ENCODE peak calls at places on chromosomes 16 and 17, in eight cellular contexts. One of them, this sample, is unnamed.

GRCh38 chr16:67957622-67958021 is 10.8 kb downstream of the SLC12A4 start:
- DNase-seq in fibroblast of the conjunctiva: no peak
- DNase-seq in AG04449: no peak
- DNase-seq in retina: no peak
- DNase-seq in OCI-M1: no peak
- DNase-seq in AG09319: no peak
- DNase-seq in activated T-cell treated with anti-CD3 and anti-CD28 coated beads, Interleukin-2, amount 50 U/mL, for 72 hours: no peak
- DNase-seq in CD4-positive, alpha-beta T cell: no peak
- DNase-seq in this sample: no peak

GRCh38 chr17:61389670-61390478 is 9.8 kb upstream of the TBX2 start:
- DNase-seq in AG09319: no peak
- DNase-seq in fibroblast of the conjunctiva: no peak
- DNase-seq in AG04449: no peak
- DNase-seq in OCI-M1: peak
- DNase-seq in CD4-positive, alpha-beta T cell: no peak
- DNase-seq in retina: peak
- DNase-seq in activated T-cell treated with anti-CD3 and anti-CD28 coated beads, Interleukin-2, amount 50 U/mL, for 72 hours: peak
- DNase-seq in this sample: peak

GRCh38 chr17:51263001-51263400 is 2.7 kb downstream of the UTP18 start:
- DNase-seq in OCI-M1: no peak
- DNase-seq in AG04449: peak
- DNase-seq in CD4-positive, alpha-beta T cell: no peak
- DNase-seq in fibroblast of the conjunctiva: no peak
- DNase-seq in activated T-cell treated with anti-CD3 and anti-CD28 coated beads, Interleukin-2, amount 50 U/mL, for 72 hours: no peak
- DNase-seq in AG09319: no peak
- DNase-seq in retina: no peak
- DNase-seq in this sample: no peak

GRCh38 chr17:74524751-74525725 is 6.2 kb downstream of the CD300LB start:
- DNase-seq in AG09319: no peak
- DNase-seq in fibroblast of the conjunctiva: no peak
- DNase-seq in retina: no peak
- DNase-seq in OCI-M1: no peak
- DNase-seq in activated T-cell treated with anti-CD3 and anti-CD28 coated beads, Interleukin-2, amount 50 U/mL, for 72 hours: no peak
- DNase-seq in AG04449: no peak
- DNase-seq in CD4-positive, alpha-beta T cell: no peak
- DNase-seq in this sample: no peak

GRCh38 chr17:60916043-60916442 is 238.4 kb downstream of the BCAS3 start:
- DNase-seq in AG04449: no peak
- DNase-seq in retina: no peak
- DNase-seq in activated T-cell treated with anti-CD3 and anti-CD28 coated beads, Interleukin-2, amount 50 U/mL, for 72 hours: no peak
- DNase-seq in CD4-positive, alpha-beta T cell: no peak
- DNase-seq in AG09319: no peak
- DNase-seq in fibroblast of the conjunctiva: no peak
- DNase-seq in OCI-M1: no peak
- DNase-seq in this sample: no peak

GRCh38 chr16:89770367-89770766 is 46.1 kb downstream of the FANCA start:
- DNase-seq in fibroblast of the conjunctiva: no peak
- DNase-seq in AG09319: no peak
- DNase-seq in CD4-positive, alpha-beta T cell: no peak
- DNase-seq in AG04449: no peak
- DNase-seq in OCI-M1: no peak
- DNase-seq in activated T-cell treated with anti-CD3 and anti-CD28 coated beads, Interleukin-2, amount 50 U/mL, for 72 hours: no peak
- DNase-seq in retina: no peak
- DNase-seq in this sample: no peak

GRCh38 chr16:75218256-75219076 is at the start of gene CTRB1:
- DNase-seq in AG09319: no peak
- DNase-seq in AG04449: no peak
- DNase-seq in activated T-cell treated with anti-CD3 and anti-CD28 coated beads, Interleukin-2, amount 50 U/mL, for 72 hours: no peak
- DNase-seq in retina: no peak
- DNase-seq in fibroblast of the conjunctiva: no peak
- DNase-seq in CD4-positive, alpha-beta T cell: no peak
- DNase-seq in OCI-M1: no peak
- DNase-seq in this sample: peak

GRCh38 chr17:77863814-77864161 is 94.7 kb upstream of the TNRC6C start:
- DNase-seq in fibroblast of the conjunctiva: no peak
- DNase-seq in OCI-M1: peak
- DNase-seq in retina: peak
- DNase-seq in activated T-cell treated with anti-CD3 and anti-CD28 coated beads, Interleukin-2, amount 50 U/mL, for 72 hours: no peak
- DNase-seq in AG09319: no peak
- DNase-seq in AG04449: no peak
- DNase-seq in CD4-positive, alpha-beta T cell: no peak
- DNase-seq in this sample: peak

GRCh38 chr17:49565948-49566491 is 9.7 kb upstream of the NXPH3 start:
- DNase-seq in retina: no peak
- DNase-seq in AG09319: no peak
- DNase-seq in fibroblast of the conjunctiva: peak
- DNase-seq in OCI-M1: no peak
- DNase-seq in CD4-positive, alpha-beta T cell: no peak
- DNase-seq in AG04449: no peak
- DNase-seq in activated T-cell treated with anti-CD3 and anti-CD28 coated beads, Interleukin-2, amount 50 U/mL, for 72 hours: no peak
- DNase-seq in this sample: no peak

GRCh38 chr17:72456026-72456569 is 335.3 kb downstream of the SOX9 start:
- DNase-seq in activated T-cell treated with anti-CD3 and anti-CD28 coated beads, Interleukin-2, amount 50 U/mL, for 72 hours: no peak
- DNase-seq in fibroblast of the conjunctiva: no peak
- DNase-seq in AG09319: no peak
- DNase-seq in CD4-positive, alpha-beta T cell: no peak
- DNase-seq in retina: no peak
- DNase-seq in OCI-M1: no peak
- DNase-seq in AG04449: no peak
- DNase-seq in this sample: no peak

GRCh38 chr16:2926660-2927646 is 15.2 kb downstream of the FLYWCH1 start:
- DNase-seq in OCI-M1: peak
- DNase-seq in CD4-positive, alpha-beta T cell: peak
- DNase-seq in AG04449: no peak
- DNase-seq in AG09319: peak
- DNase-seq in fibroblast of the conjunctiva: peak
- DNase-seq in retina: peak
- DNase-seq in activated T-cell treated with anti-CD3 and anti-CD28 coated beads, Interleukin-2, amount 50 U/mL, for 72 hours: peak
- DNase-seq in this sample: peak

GRCh38 chr17:27466376-27466747 is 10.1 kb downstream of the KSR1 start:
- DNase-seq in AG04449: no peak
- DNase-seq in OCI-M1: no peak
- DNase-seq in CD4-positive, alpha-beta T cell: peak
- DNase-seq in fibroblast of the conjunctiva: no peak
- DNase-seq in AG09319: no peak
- DNase-seq in activated T-cell treated with anti-CD3 and anti-CD28 coated beads, Interleukin-2, amount 50 U/mL, for 72 hours: peak
- DNase-seq in retina: no peak
- DNase-seq in this sample: no peak

GRCh38 chr17:80114758-80115157 is 13.4 kb downstream of the GAA start:
- DNase-seq in retina: no peak
- DNase-seq in CD4-positive, alpha-beta T cell: no peak
- DNase-seq in AG04449: no peak
- DNase-seq in AG09319: no peak
- DNase-seq in activated T-cell treated with anti-CD3 and anti-CD28 coated beads, Interleukin-2, amount 50 U/mL, for 72 hours: no peak
- DNase-seq in fibroblast of the conjunctiva: no peak
- DNase-seq in OCI-M1: no peak
- DNase-seq in this sample: no peak

GRCh38 chr17:73286863-73287296 is 24.9 kb downstream of the CDC42EP4 start:
- DNase-seq in fibroblast of the conjunctiva: peak
- DNase-seq in CD4-positive, alpha-beta T cell: no peak
- DNase-seq in OCI-M1: no peak
- DNase-seq in activated T-cell treated with anti-CD3 and anti-CD28 coated beads, Interleukin-2, amount 50 U/mL, for 72 hours: no peak
- DNase-seq in AG09319: no peak
- DNase-seq in AG04449: no peak
- DNase-seq in retina: no peak
- DNase-seq in this sample: no peak

GRCh38 chr17:83080641-83081560 is 1.5 kb downstream of the METRNL start:
- DNase-seq in OCI-M1: peak
- DNase-seq in CD4-positive, alpha-beta T cell: peak
- DNase-seq in activated T-cell treated with anti-CD3 and anti-CD28 coated beads, Interleukin-2, amount 50 U/mL, for 72 hours: peak
- DNase-seq in AG04449: no peak
- DNase-seq in AG09319: no peak
- DNase-seq in fibroblast of the conjunctiva: no peak
- DNase-seq in retina: peak
- DNase-seq in this sample: peak

GRCh38 chr17:57726213-57726612 is 18.9 kb downstream of the CCDC182 start:
- DNase-seq in OCI-M1: no peak
- DNase-seq in CD4-positive, alpha-beta T cell: no peak
- DNase-seq in AG09319: no peak
- DNase-seq in retina: no peak
- DNase-seq in activated T-cell treated with anti-CD3 and anti-CD28 coated beads, Interleukin-2, amount 50 U/mL, for 72 hours: no peak
- DNase-seq in AG04449: no peak
- DNase-seq in fibroblast of the conjunctiva: no peak
- DNase-seq in this sample: no peak

GRCh38 chr16:63690961-63691360 is 1430.9 kb downstream of the CDH11 start:
- DNase-seq in retina: no peak
- DNase-seq in fibroblast of the conjunctiva: no peak
- DNase-seq in AG09319: no peak
- DNase-seq in AG04449: no peak
- DNase-seq in activated T-cell treated with anti-CD3 and anti-CD28 coated beads, Interleukin-2, amount 50 U/mL, for 72 hours: no peak
- DNase-seq in CD4-positive, alpha-beta T cell: no peak
- DNase-seq in OCI-M1: no peak
- DNase-seq in this sample: no peak

GRCh38 chr17:57866319-57866718 is 16.5 kb upstream of the MRPS23 start:
- DNase-seq in activated T-cell treated with anti-CD3 and anti-CD28 coated beads, Interleukin-2, amount 50 U/mL, for 72 hours: no peak
- DNase-seq in CD4-positive, alpha-beta T cell: no peak
- DNase-seq in AG09319: no peak
- DNase-seq in fibroblast of the conjunctiva: no peak
- DNase-seq in AG04449: no peak
- DNase-seq in retina: no peak
- DNase-seq in OCI-M1: no peak
- DNase-seq in this sample: no peak

GRCh38 chr17:42554250-42555121 is 1.8 kb downstream of the HSD17B1 start:
- DNase-seq in CD4-positive, alpha-beta T cell: peak
- DNase-seq in fibroblast of the conjunctiva: peak
- DNase-seq in AG04449: no peak
- DNase-seq in OCI-M1: peak
- DNase-seq in retina: peak
- DNase-seq in AG09319: no peak
- DNase-seq in activated T-cell treated with anti-CD3 and anti-CD28 coated beads, Interleukin-2, amount 50 U/mL, for 72 hours: peak
- DNase-seq in this sample: peak

GRCh38 chr16:82657239-82657638 is 30.5 kb downstream of the CDH13 start:
- DNase-seq in AG04449: no peak
- DNase-seq in AG09319: peak
- DNase-seq in fibroblast of the conjunctiva: peak
- DNase-seq in OCI-M1: no peak
- DNase-seq in CD4-positive, alpha-beta T cell: no peak
- DNase-seq in activated T-cell treated with anti-CD3 and anti-CD28 coated beads, Interleukin-2, amount 50 U/mL, for 72 hours: no peak
- DNase-seq in retina: no peak
- DNase-seq in this sample: no peak

GRCh38 chr17:61426482-61427304 is 25.5 kb upstream of the TBX4 start:
- DNase-seq in retina: no peak
- DNase-seq in fibroblast of the conjunctiva: no peak
- DNase-seq in activated T-cell treated with anti-CD3 and anti-CD28 coated beads, Interleukin-2, amount 50 U/mL, for 72 hours: no peak
- DNase-seq in AG04449: no peak
- DNase-seq in OCI-M1: no peak
- DNase-seq in AG09319: no peak
- DNase-seq in CD4-positive, alpha-beta T cell: no peak
- DNase-seq in this sample: no peak

GRCh38 chr16:4465977-4466779 is 8.2 kb downstream of the NMRAL1 start:
- DNase-seq in AG04449: no peak
- DNase-seq in CD4-positive, alpha-beta T cell: peak
- DNase-seq in AG09319: no peak
- DNase-seq in OCI-M1: no peak
- DNase-seq in fibroblast of the conjunctiva: no peak
- DNase-seq in retina: no peak
- DNase-seq in activated T-cell treated with anti-CD3 and anti-CD28 coated beads, Interleukin-2, amount 50 U/mL, for 72 hours: peak
- DNase-seq in this sample: no peak

GRCh38 chr16:72211085-72211484 is 39.1 kb upstream of the PMFBP1 start:
- DNase-seq in retina: no peak
- DNase-seq in OCI-M1: no peak
- DNase-seq in CD4-positive, alpha-beta T cell: no peak
- DNase-seq in AG09319: no peak
- DNase-seq in AG04449: no peak
- DNase-seq in activated T-cell treated with anti-CD3 and anti-CD28 coated beads, Interleukin-2, amount 50 U/mL, for 72 hours: no peak
- DNase-seq in fibroblast of the conjunctiva: no peak
- DNase-seq in this sample: no peak

GRCh38 chr17:78442648-78443128 is 64.2 kb downstream of the PGS1 start:
- DNase-seq in activated T-cell treated with anti-CD3 and anti-CD28 coated beads, Interleukin-2, amount 50 U/mL, for 72 hours: no peak
- DNase-seq in OCI-M1: no peak
- DNase-seq in AG04449: no peak
- DNase-seq in AG09319: no peak
- DNase-seq in retina: no peak
- DNase-seq in CD4-positive, alpha-beta T cell: no peak
- DNase-seq in fibroblast of the conjunctiva: no peak
- DNase-seq in this sample: no peak

GRCh38 chr16:7398536-7398935 is 65.9 kb downstream of the RBFOX1 start:
- DNase-seq in retina: no peak
- DNase-seq in AG04449: no peak
- DNase-seq in fibroblast of the conjunctiva: no peak
- DNase-seq in AG09319: no peak
- DNase-seq in activated T-cell treated with anti-CD3 and anti-CD28 coated beads, Interleukin-2, amount 50 U/mL, for 72 hours: no peak
- DNase-seq in OCI-M1: no peak
- DNase-seq in CD4-positive, alpha-beta T cell: no peak
- DNase-seq in this sample: no peak

GRCh38 chr16:22670044-22670536 is 143.9 kb upstream of the HS3ST2 start:
- DNase-seq in activated T-cell treated with anti-CD3 and anti-CD28 coated beads, Interleukin-2, amount 50 U/mL, for 72 hours: no peak
- DNase-seq in fibroblast of the conjunctiva: no peak
- DNase-seq in AG09319: no peak
- DNase-seq in CD4-positive, alpha-beta T cell: no peak
- DNase-seq in retina: no peak
- DNase-seq in OCI-M1: no peak
- DNase-seq in AG04449: no peak
- DNase-seq in this sample: no peak

GRCh38 chr17:73043686-73044581 is 48.6 kb downstream of the SLC39A11 start:
- DNase-seq in OCI-M1: no peak
- DNase-seq in activated T-cell treated with anti-CD3 and anti-CD28 coated beads, Interleukin-2, amount 50 U/mL, for 72 hours: no peak
- DNase-seq in fibroblast of the conjunctiva: peak
- DNase-seq in retina: no peak
- DNase-seq in CD4-positive, alpha-beta T cell: no peak
- DNase-seq in AG09319: peak
- DNase-seq in AG04449: peak
- DNase-seq in this sample: no peak

GRCh38 chr17:5413682-5414081 is 5.8 kb downstream of the NUP88 start:
- DNase-seq in CD4-positive, alpha-beta T cell: no peak
- DNase-seq in activated T-cell treated with anti-CD3 and anti-CD28 coated beads, Interleukin-2, amount 50 U/mL, for 72 hours: no peak
- DNase-seq in AG04449: peak
- DNase-seq in OCI-M1: peak
- DNase-seq in AG09319: peak
- DNase-seq in retina: no peak
- DNase-seq in fibroblast of the conjunctiva: peak
- DNase-seq in this sample: no peak

GRCh38 chr17:69637399-69638165 is 223.1 kb downstream of the MAP2K6 start:
- DNase-seq in retina: no peak
- DNase-seq in AG09319: peak
- DNase-seq in CD4-positive, alpha-beta T cell: no peak
- DNase-seq in activated T-cell treated with anti-CD3 and anti-CD28 coated beads, Interleukin-2, amount 50 U/mL, for 72 hours: no peak
- DNase-seq in fibroblast of the conjunctiva: no peak
- DNase-seq in AG04449: peak
- DNase-seq in OCI-M1: no peak
- DNase-seq in this sample: no peak

GRCh38 chr17:67585077-67585602 is 132.6 kb upstream of the NOL11 start:
- DNase-seq in activated T-cell treated with anti-CD3 and anti-CD28 coated beads, Interleukin-2, amount 50 U/mL, for 72 hours: no peak
- DNase-seq in retina: no peak
- DNase-seq in fibroblast of the conjunctiva: no peak
- DNase-seq in CD4-positive, alpha-beta T cell: no peak
- DNase-seq in AG09319: no peak
- DNase-seq in OCI-M1: no peak
- DNase-seq in AG04449: no peak
- DNase-seq in this sample: no peak

GRCh38 chr16:15502041-15502725 is 67.8 kb downstream of the BMERB1 start:
- DNase-seq in CD4-positive, alpha-beta T cell: no peak
- DNase-seq in AG09319: no peak
- DNase-seq in OCI-M1: peak
- DNase-seq in activated T-cell treated with anti-CD3 and anti-CD28 coated beads, Interleukin-2, amount 50 U/mL, for 72 hours: no peak
- DNase-seq in retina: peak
- DNase-seq in AG04449: peak
- DNase-seq in fibroblast of the conjunctiva: peak
- DNase-seq in this sample: no peak

GRCh38 chr17:73340093-73340596 is 28.3 kb upstream of the CDC42EP4 start:
- DNase-seq in fibroblast of the conjunctiva: peak
- DNase-seq in AG04449: peak
- DNase-seq in activated T-cell treated with anti-CD3 and anti-CD28 coated beads, Interleukin-2, amount 50 U/mL, for 72 hours: no peak
- DNase-seq in OCI-M1: peak
- DNase-seq in retina: no peak
- DNase-seq in AG09319: peak
- DNase-seq in CD4-positive, alpha-beta T cell: no peak
- DNase-seq in this sample: no peak

GRCh38 chr17:17710728-17711541 is 29.7 kb downstream of the RAI1 start:
- DNase-seq in CD4-positive, alpha-beta T cell: no peak
- DNase-seq in fibroblast of the conjunctiva: peak
- DNase-seq in retina: no peak
- DNase-seq in activated T-cell treated with anti-CD3 and anti-CD28 coated beads, Interleukin-2, amount 50 U/mL, for 72 hours: no peak
- DNase-seq in AG04449: peak
- DNase-seq in AG09319: peak
- DNase-seq in OCI-M1: no peak
- DNase-seq in this sample: no peak

GRCh38 chr17:27471321-27472269 is 15.3 kb downstream of the KSR1 start:
- DNase-seq in retina: no peak
- DNase-seq in activated T-cell treated with anti-CD3 and anti-CD28 coated beads, Interleukin-2, amount 50 U/mL, for 72 hours: peak
- DNase-seq in AG04449: no peak
- DNase-seq in AG09319: no peak
- DNase-seq in OCI-M1: no peak
- DNase-seq in CD4-positive, alpha-beta T cell: peak
- DNase-seq in fibroblast of the conjunctiva: no peak
- DNase-seq in this sample: peak

This sample was measured in GM20000.